ENCODE peak calls at places on chromosomes 7 and 10, in nine cellular contexts. J is activated CD4-positive, alpha-beta T cell treated with anti-CD3 and anti-CD28 coated beads for 24 hours; Q is LoVo; I is HuH-7.5; E is epithelial cell of proximal tubule; F is iPS-NIHi11; A is AG04449; U is tibial nerve; L is GM10248. H is an unnamed sample.

GRCh38 chr7:50159154-50159553 is 66.1 kb upstream of the ZPBP start:
- DNase-seq in E (no peak), U (no peak), L (no peak), I (no peak), F (no peak), Q (no peak), J (no peak), A (no peak), H (no peak)

GRCh38 chr10:13448216-13448615 is 80.6 kb downstream of the BEND7 start:
- DNase-seq in Q (no peak), A (no peak), L (no peak), F (no peak), U (no peak), E (no peak), J (no peak), I (no peak), H (no peak)

GRCh38 chr10:123348721-123349120 is 194.5 kb downstream of the BUB3 start:
- DNase-seq in I (no peak), J (no peak), L (no peak), U (no peak), E (no peak), A (no peak), F (no peak), Q (no peak), H (no peak)

GRCh38 chr7:19464241-19464640 is 244.6 kb downstream of the POLR1F start:
- DNase-seq in Q (no peak), A (no peak), L (no peak), I (no peak), J (no peak), F (no peak), U (no peak), E (no peak), H (no peak)

GRCh38 chr10:6259153-6259552 is 56.4 kb downstream of the PFKFB3 start:
- DNase-seq in L (no peak), J (no peak), F (no peak), E (no peak), U (no peak), I (no peak), Q (no peak), A (no peak), H (no peak)

GRCh38 chr7:52233248-52233647 is 802.2 kb upstream of the POM121L12 start:
- DNase-seq in F (no peak), I (no peak), J (no peak), U (no peak), Q (no peak), A (no peak), E (no peak), L (no peak), H (no peak)

GRCh38 chr7:93558705-93559614 is 15.6 kb downstream of the CALCR start:
- DNase-seq in Q (no peak), A (no peak), U (no peak), I (no peak), J (no peak), L (no peak), E (peak; percentile 60), F (no peak), H (no peak)

GRCh38 chr7:35454575-35455385 is 200.9 kb upstream of the TBX20 start:
- DNase-seq in Q (no peak), A (no peak), I (no peak), J (no peak), U (no peak), E (no peak), F (peak; percentile 49), L (no peak), H (no peak)

GRCh38 chr10:62554632-62555199 is 180.5 kb downstream of the ZNF365 start:
- DNase-seq in I (no peak), U (no peak), L (peak; percentile 31), J (no peak), Q (peak; percentile 14), F (peak; percentile 68), A (peak; percentile 34), E (no peak), H (no peak)

GRCh38 chr10:104255244-104255981 is 721 bp downstream of the GSTO1 start:
- DNase-seq in E (peak; percentile 68), L (peak; percentile 35), I (no peak), Q (no peak), U (no peak), A (peak; percentile 53), F (peak; percentile 16), J (no peak), H (no peak)

GRCh38 chr7:121329460-121330052 is 756 bp downstream of the WNT16 start:
- DNase-seq in L (peak; percentile 50), A (no peak), F (peak; percentile 69), J (no peak), E (no peak), Q (peak; percentile 72), U (no peak), I (no peak), H (no peak)

GRCh38 chr7:1748774-1749173 is 78.7 kb downstream of the ELFN1 start:
- DNase-seq in U (no peak), A (no peak), Q (no peak), L (no peak), E (no peak), F (peak; percentile 29), J (no peak), I (no peak), H (no peak)

GRCh38 chr10:13105184-13105583 is 5.2 kb downstream of the OPTN start:
- DNase-seq in A (no peak), E (no peak), I (no peak), Q (no peak), U (no peak), F (no peak), L (no peak), J (no peak), H (no peak)